ENCODE peak calls at places on chromosomes 6 and 20, in five cellular contexts. C is HepG2, Y is NT2/D1, M is GM12878, X is H1. Z is an unnamed sample.

GRCh38 chr6:109999740-110000139 is 21.6 kb downstream of the GPR6 start:
- DNase-seq in C (no peak), Y (no peak), X (no peak), M (no peak), Z (no peak)

GRCh38 chr20:3661060-3661820 is 2.0 kb downstream of the GFRA4 start:
- DNase-seq in C (no peak), X (no peak), Y (no peak), M (no peak), Z (no peak)

GRCh38 chr20:63167026-63167917 is 48.7 kb downstream of the YTHDF1 start:
- DNase-seq in Y (no peak), C (no peak), M (no peak), X (no peak), Z (no peak)

GRCh38 chr6:160507420-160507819 is 156.7 kb downstream of the LPA start:
- DNase-seq in X (no peak), M (no peak), C (peak; percentile 21), Y (no peak), Z (no peak)

GRCh38 chr6:137781639-137782038 is 85.4 kb upstream of the TNFAIP3 start:
- DNase-seq in C (no peak), Y (no peak), M (no peak), X (no peak), Z (no peak)

GRCh38 chr6:79146426-79146825 is 68.4 kb upstream of the PHIP start:
- DNase-seq in X (no peak), C (no peak), Y (no peak), M (no peak), Z (no peak)

GRCh38 chr6:85168146-85168545 is 281.7 kb upstream of the NT5E start:
- DNase-seq in X (no peak), Y (no peak), C (no peak), M (no peak), Z (no peak)

GRCh38 chr20:34377072-34377847 is 14.2 kb downstream of the ITCH start:
- DNase-seq in X (no peak), Y (no peak), C (no peak), M (peak; percentile 72), Z (no peak)

GRCh38 chr20:58515240-58516212 is at the start of gene APCDD1L:
- DNase-seq in X (peak; percentile 25), M (no peak), Y (no peak), C (no peak), Z (no peak)

GRCh38 chr6:137134483-137134882 is 39.0 kb downstream of the IL22RA2 start:
- DNase-seq in C (no peak), M (no peak), X (no peak), Y (no peak), Z (no peak)

GRCh38 chr6:139508576-139508975 is 134.1 kb upstream of the CITED2 start:
- DNase-seq in M (no peak), Y (no peak), C (peak; percentile 87), X (no peak), Z (no peak)

GRCh38 chr20:38034961-38035360 is 1.4 kb downstream of the RPRD1B start:
- DNase-seq in Y (no peak), M (no peak), X (no peak), C (no peak), Z (no peak)

DNA sequence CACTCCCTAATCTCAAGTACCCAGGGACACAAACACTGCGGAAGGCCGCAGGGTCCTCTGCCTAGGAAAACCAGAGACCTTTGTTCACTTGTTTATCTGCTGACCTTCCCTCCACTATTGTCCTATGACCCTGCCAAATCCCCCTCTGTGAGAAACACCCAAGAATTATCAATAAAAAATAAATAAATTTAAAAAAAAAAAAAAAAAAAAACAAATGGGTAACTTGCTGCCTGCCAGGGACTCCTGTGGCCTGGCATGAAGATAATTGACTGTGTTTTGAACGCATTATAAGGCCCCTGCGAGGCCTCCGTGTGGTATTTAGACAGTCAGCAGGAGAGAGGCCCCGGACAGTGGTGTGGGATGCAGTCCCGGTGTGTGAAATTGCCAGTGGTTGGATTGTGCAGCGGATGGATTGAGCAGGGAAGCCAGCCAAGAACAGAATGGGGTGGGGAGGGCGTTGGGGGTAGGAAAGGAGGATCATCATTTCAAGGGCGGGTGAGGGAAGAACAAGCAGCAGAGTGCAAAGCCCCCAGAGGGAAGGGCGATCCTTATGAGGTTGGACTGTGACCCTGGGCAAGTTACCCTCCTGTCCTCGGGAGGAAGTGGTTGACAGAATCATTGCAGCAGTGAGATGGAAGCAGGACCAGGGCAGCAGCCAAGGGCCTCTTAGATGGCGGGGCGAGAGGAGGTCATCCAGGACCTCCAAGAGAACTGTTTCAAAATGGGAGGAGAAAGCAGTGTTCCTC is 43.3 kb downstream of the PPARD start:
- DNase-seq in M (no peak), Y (no peak), C (peak; percentile 47), X (no peak), Z (no peak)
- TF ChIP-seq SUZ12 in M (no peak), Y (no peak), C (no peak), X (no peak), Z (no peak)

DNA sequence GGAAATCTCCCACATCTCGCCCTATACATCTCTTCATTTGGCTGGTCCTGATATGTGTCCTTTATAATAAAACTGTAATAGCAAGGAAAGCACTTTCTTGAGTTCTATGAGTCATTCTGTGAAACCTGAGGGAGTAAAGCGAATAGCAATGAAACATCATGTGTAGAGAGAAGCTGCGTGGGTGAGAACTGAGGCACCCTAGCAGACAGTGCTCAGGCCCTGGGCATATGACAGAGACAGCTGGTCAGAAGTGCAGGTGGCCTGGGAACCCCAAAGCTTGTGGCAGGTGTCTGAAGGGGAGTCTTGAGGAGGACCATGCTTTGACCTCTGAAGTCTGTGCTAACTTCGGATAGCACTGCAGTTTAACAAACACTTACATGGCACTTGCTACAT is 1.3 kb upstream of the BLOC1S5 start:
- DNase-seq in Y (no peak), X (no peak), M (peak; percentile 46), C (no peak), Z (no peak)
- TF ChIP-seq SUZ12 in Y (no peak), X (no peak), M (no peak), C (no peak), Z (no peak)

GRCh38 chr6:5151295-5151954 is 66.3 kb downstream of the PPP1R3G start:
- DNase-seq in C (no peak), M (no peak), X (no peak), Y (no peak), Z (no peak)

GRCh38 chr6:5150676-5151075 is 65.5 kb downstream of the PPP1R3G start:
- DNase-seq in M (no peak), Y (no peak), X (no peak), C (no peak), Z (no peak)

GRCh38 chr6:5151955-5152401 is 66.8 kb downstream of the PPP1R3G start:
- DNase-seq in X (no peak), Y (no peak), M (no peak), C (no peak), Z (no peak)

GRCh38 chr6:5149160-5149559 is 64.0 kb downstream of the PPP1R3G start:
- DNase-seq in Y (no peak), C (no peak), X (no peak), M (no peak), Z (no peak)

DNA sequence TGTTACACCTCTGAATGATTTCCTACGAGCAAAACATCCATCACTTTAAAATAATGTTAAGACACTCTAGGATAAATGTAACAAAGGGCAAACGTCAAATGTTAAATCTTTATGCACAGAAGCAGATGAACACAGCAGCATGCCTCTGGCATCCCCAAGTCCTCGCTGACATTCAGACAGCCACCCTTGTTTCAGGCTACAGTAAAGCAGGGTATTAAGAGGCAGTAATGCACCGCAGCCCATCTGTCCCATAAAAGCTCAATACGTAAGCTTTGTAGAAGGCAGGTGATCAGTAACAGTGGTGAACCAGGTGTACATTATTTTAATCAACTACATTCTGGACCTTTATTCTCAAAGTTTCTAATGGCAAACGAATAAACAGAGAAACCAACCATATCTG is 64.8 kb downstream of the PPP1R3G start:
- DNase-seq in C (no peak), X (no peak), Y (no peak), M (no peak), Z (no peak)
- TF ChIP-seq SUZ12 in C (no peak), X (no peak), Y (no peak), M (no peak), Z (no peak)

GRCh38 chr6:56223995-56224394 is 23.4 kb downstream of the COL21A1 start:
- DNase-seq in Y (no peak), C (no peak), M (no peak), X (no peak), Z (no peak)
- TF ChIP-seq SUZ12 in Y (no peak), C (no peak), M (no peak), X (no peak), Z (no peak)